ENCODE peak calls at places on chromosomes 2 and 18, in eight cellular contexts. D is GM23248; C is HS-27A; X is hepatic stellate cell; N is ELF-1; Q is WTC11; O is CD8-positive, alpha-beta memory T cell; U is stimulated activated naive B cell treated with anti-CD40 and anti-IgM and Interleukin-4, amounts not matched to agents 10 μg/mL and 1 μg/mL and 100 μg/mL, for 72 hours. Y is an unnamed sample.

GRCh38 chr18:74942319-74942910 is 266.5 kb downstream of the PTGR3 start:
- DNase-seq in D (no peak), C (no peak), X (no peak), N (no peak), Q (no peak), O (no peak), U (no peak), Y (no peak)

GRCh38 chr2:42567806-42568429 is 514 bp upstream of the MTA3 start:
- DNase-seq in D (peak), C (no peak), X (no peak), N (peak), Q (peak), O (peak), U (peak), Y (no peak)

GRCh38 chr2:47738331-47738730 is 44.6 kb upstream of the MSH6 start:
- DNase-seq in D (no peak), C (no peak), X (no peak), N (no peak), Q (no peak), O (no peak), U (no peak), Y (no peak)

GRCh38 chr2:96773922-96774321 is 13.2 kb downstream of the CNNM4 start:
- DNase-seq in D (no peak), C (no peak), X (no peak), N (no peak), Q (no peak), O (peak), U (peak), Y (no peak)

GRCh38 chr2:5950736-5951135 is 258.6 kb downstream of the SOX11 start:
- DNase-seq in D (no peak), C (no peak), X (no peak), N (no peak), Q (no peak), O (no peak), U (no peak), Y (no peak)

GRCh38 chr2:104844813-104845551 is 8.9 kb upstream of the POU3F3 start:
- DNase-seq in D (no peak), C (no peak), X (no peak), N (peak), Q (peak), O (no peak), U (no peak), Y (no peak)

GRCh38 chr18:9726175-9726574 is 18.1 kb downstream of the RAB31 start:
- DNase-seq in D (no peak), C (no peak), X (no peak), N (no peak), Q (no peak), O (no peak), U (no peak), Y (no peak)

GRCh38 chr2:23542390-23542789 is 157.4 kb downstream of the KLHL29 start:
- DNase-seq in D (no peak), C (no peak), X (no peak), N (no peak), Q (no peak), O (no peak), U (no peak), Y (no peak)

GRCh38 chr2:28981016-28981441 is at the start of gene TOGARAM2:
- DNase-seq in D (peak), C (no peak), X (peak), N (peak), Q (no peak), O (no peak), U (no peak), Y (no peak)

GRCh38 chr2:222218786-222219185 is 80.0 kb downstream of the PAX3 start:
- DNase-seq in D (no peak), C (no peak), X (no peak), N (no peak), Q (no peak), O (no peak), U (no peak), Y (no peak)

GRCh38 chr2:130972410-130972809 is 120.8 kb downstream of the FAM168B start:
- DNase-seq in D (peak), C (no peak), X (no peak), N (no peak), Q (no peak), O (no peak), U (no peak), Y (peak)

GRCh38 chr2:173054466-173054865 is 21.2 kb upstream of the MAP3K20 start:
- DNase-seq in D (peak), C (no peak), X (no peak), N (no peak), Q (no peak), O (no peak), U (no peak), Y (no peak)

Y was measured in epithelial cell of esophagus.